ENCODE peak calls at places on chromosome X, in nine cellular contexts. W is left cardiac atrium; I is COLO829; S is lower leg skin; U is NCI-H69; N is activated CD4-positive, alpha-beta T cell treated with anti-CD3 and anti-CD28 coated beads, Interleukin-2, amount 50 U/mL, for 1 hour; R is Right ventricle myocardium superior; B is cardiac fibroblast; M is CD4-positive, alpha-beta T cell. X is an unnamed sample.

GRCh38 chrX:3286196-3286920 is 60.1 kb downstream of the MXRA5 start:
- DNase-seq in W (no peak), I (peak), S (no peak), U (no peak), N (no peak), R (no peak), B (peak), M (no peak), X (no peak)

GRCh38 chrX:129661369-129661768 is 6.6 kb upstream of the APLN start:
- DNase-seq in W (no peak), I (no peak), S (no peak), U (no peak), N (no peak), R (no peak), B (no peak), M (no peak), X (no peak)

GRCh38 chrX:46325312-46325877 is 219.8 kb downstream of the ZNF674 start:
- DNase-seq in W (no peak), I (peak), S (no peak), U (peak), N (peak), R (no peak), B (peak), M (peak), X (no peak)

GRCh38 chrX:154748712-154749339 is 2.1 kb downstream of the GAB3 start:
- DNase-seq in W (peak), I (peak), S (no peak), U (peak), N (no peak), R (no peak), B (peak), M (peak), X (peak)

GRCh38 chrX:107715331-107716044 is 60.1 kb downstream of the TSC22D3 start:
- DNase-seq in W (no peak), I (no peak), S (peak), U (no peak), N (peak), R (no peak), B (peak), M (no peak), X (no peak)

GRCh38 chrX:112631892-112632291 is 47.8 kb downstream of the LHFPL1 start:
- DNase-seq in W (no peak), I (no peak), S (no peak), U (no peak), N (no peak), R (no peak), B (no peak), M (no peak), X (no peak)

GRCh38 chrX:17553961-17554482 is 179.0 kb downstream of the NHS start:
- DNase-seq in W (no peak), I (no peak), S (no peak), U (no peak), N (no peak), R (no peak), B (peak), M (no peak), X (no peak)

GRCh38 chrX:22662776-22663175 is 337.0 kb upstream of the DDX53 start:
- DNase-seq in W (no peak), I (no peak), S (no peak), U (no peak), N (no peak), R (no peak), B (no peak), M (no peak), X (no peak)

GRCh38 chrX:19382500-19383145 is 38.9 kb downstream of the PDHA1 start:
- DNase-seq in W (no peak), I (peak), S (peak), U (peak), N (peak), R (peak), B (peak), M (peak), X (peak)

GRCh38 chrX:20197641-20198210 is 56.1 kb upstream of the EIF1AX start:
- DNase-seq in W (no peak), I (no peak), S (no peak), U (no peak), N (no peak), R (no peak), B (peak), M (no peak), X (no peak)

GRCh38 chrX:70166601-70167590 is 10.4 kb upstream of the DGAT2L6 start:
- DNase-seq in W (no peak), I (peak), S (no peak), U (no peak), N (no peak), R (no peak), B (peak), M (no peak), X (peak)

GRCh38 chrX:23548164-23548563 is 119.1 kb upstream of the PRDX4 start:
- DNase-seq in W (no peak), I (no peak), S (no peak), U (no peak), N (no peak), R (no peak), B (no peak), M (no peak), X (no peak)

X was measured in NCI-H82.